ENCODE peak calls at places on chromosomes 11 and 22, in nine cellular contexts. Z, I, C, R, G, Q, H, J and N are unnamed samples.

GRCh38 chr11:6607190-6607635 is 3.6 kb downstream of the ILK start:
- DNase-seq in Z (no peak), I (no peak), C (no peak), R (no peak), G (no peak), Q (no peak), H (no peak), J (no peak), N (no peak)

GRCh38 chr11:15819679-15820286 is 536.6 kb downstream of the SOX6 start:
- DNase-seq in Z (peak), I (no peak), C (peak), R (peak), G (peak), Q (no peak), H (peak), J (peak), N (peak)

GRCh38 chr11:58880625-58881024 is 36.1 kb upstream of the GLYATL2 start:
- DNase-seq in Z (no peak), I (no peak), C (no peak), R (no peak), G (no peak), Q (no peak), H (no peak), J (no peak), N (no peak)

GRCh38 chr11:78460468-78460867 is 42.8 kb upstream of the GAB2 start:
- DNase-seq in Z (peak), I (no peak), C (no peak), R (no peak), G (peak), Q (no peak), H (no peak), J (no peak), N (no peak)

GRCh38 chr11:112042161-112042960 is 17.2 kb downstream of the DLAT start:
- DNase-seq in Z (no peak), I (no peak), C (no peak), R (peak), G (peak), Q (no peak), H (no peak), J (no peak), N (no peak)

GRCh38 chr11:71988050-71988449 is 10.7 kb upstream of the IL18BP start:
- DNase-seq in Z (peak), I (no peak), C (no peak), R (no peak), G (peak), Q (no peak), H (no peak), J (no peak), N (peak)

GRCh38 chr11:46322759-46323158 is 24.5 kb upstream of the DGKZ start:
- DNase-seq in Z (no peak), I (no peak), C (no peak), R (peak), G (no peak), Q (no peak), H (no peak), J (no peak), N (peak)

GRCh38 chr11:44923080-44923479 is 27.6 kb downstream of the TP53I11 start:
- DNase-seq in Z (no peak), I (no peak), C (no peak), R (no peak), G (no peak), Q (no peak), H (no peak), J (no peak), N (no peak)

GRCh38 chr11:12800032-12800671 is 125.9 kb downstream of the TEAD1 start:
- DNase-seq in Z (peak), I (no peak), C (no peak), R (peak), G (peak), Q (no peak), H (no peak), J (no peak), N (no peak)

GRCh38 chr11:83409476-83409875 is 123.3 kb upstream of the CCDC90B start:
- DNase-seq in Z (no peak), I (no peak), C (no peak), R (no peak), G (no peak), Q (no peak), H (no peak), J (no peak), N (no peak)

GRCh38 chr11:122882189-122882808 is at the start of gene JHY:
- DNase-seq in Z (no peak), I (no peak), C (no peak), R (no peak), G (no peak), Q (no peak), H (no peak), J (no peak), N (no peak)

GRCh38 chr22:44692662-44693007 is 9.4 kb upstream of the PRR5 start:
- DNase-seq in Z (no peak), I (no peak), C (no peak), R (no peak), G (no peak), Q (no peak), H (no peak), J (no peak), N (no peak)

GRCh38 chr11:76803811-76804600 is 20.9 kb downstream of the TSKU start:
- DNase-seq in Z (peak), I (no peak), C (peak), R (no peak), G (no peak), Q (no peak), H (peak), J (no peak), N (peak)

GRCh38 chr22:33529424-33530113 is 390.7 kb downstream of the LARGE1 start:
- DNase-seq in Z (no peak), I (no peak), C (no peak), R (no peak), G (peak), Q (no peak), H (no peak), J (peak), N (no peak)

GRCh38 chr11:95242990-95243590 is 12.1 kb upstream of the SESN3 start:
- DNase-seq in Z (no peak), I (no peak), C (no peak), R (no peak), G (no peak), Q (no peak), H (no peak), J (no peak), N (peak)

GRCh38 chr11:35822815-35823495 is 120.9 kb upstream of the LDLRAD3 start:
- DNase-seq in Z (no peak), I (no peak), C (no peak), R (no peak), G (no peak), Q (no peak), H (no peak), J (no peak), N (no peak)

GRCh38 chr11:109527496-109527895 is 105.5 kb downstream of the C11orf87 start:
- DNase-seq in Z (no peak), I (no peak), C (no peak), R (no peak), G (no peak), Q (no peak), H (no peak), J (no peak), N (no peak)

GRCh38 chr11:9726313-9727022 is 62.6 kb downstream of the SWAP70 start:
- DNase-seq in Z (peak), I (no peak), C (no peak), R (peak), G (peak), Q (no peak), H (no peak), J (no peak), N (no peak)

GRCh38 chr22:37244922-37245722 is 1.1 kb upstream of the RAC2 start:
- DNase-seq in Z (no peak), I (no peak), C (peak), R (no peak), G (no peak), Q (no peak), H (no peak), J (no peak), N (no peak)

GRCh38 chr11:31237819-31238771 is 131.4 kb downstream of the DCDC1 start:
- DNase-seq in Z (no peak), I (no peak), C (no peak), R (no peak), G (no peak), Q (no peak), H (no peak), J (no peak), N (no peak)

GRCh38 chr22:17117400-17117799 is 3.8 kb downstream of the TMEM121B start:
- DNase-seq in Z (no peak), I (no peak), C (peak), R (no peak), G (no peak), Q (no peak), H (no peak), J (no peak), N (no peak)

GRCh38 chr11:9176550-9176949 is 85.2 kb upstream of the SCUBE2 start:
- DNase-seq in Z (no peak), I (no peak), C (no peak), R (no peak), G (no peak), Q (no peak), H (no peak), J (no peak), N (no peak)

GRCh38 chr11:8913961-8914660 is 3.1 kb downstream of the AKIP1 start:
- DNase-seq in Z (peak), I (peak), C (no peak), R (no peak), G (peak), Q (peak), H (peak), J (no peak), N (peak)

GRCh38 chr22:28440517-28441366 is 238.9 kb downstream of the TTC28 start:
- DNase-seq in Z (peak), I (no peak), C (no peak), R (no peak), G (peak), Q (no peak), H (no peak), J (no peak), N (peak)

GRCh38 chr11:95451682-95452081 is 220.7 kb upstream of the SESN3 start:
- DNase-seq in Z (peak), I (no peak), C (no peak), R (no peak), G (peak), Q (no peak), H (no peak), J (no peak), N (peak)

GRCh38 chr11:111585371-111585770 is 16.9 kb upstream of the SIK2 start:
- DNase-seq in Z (no peak), I (no peak), C (no peak), R (no peak), G (peak), Q (no peak), H (no peak), J (no peak), N (peak)

GRCh38 chr22:46072981-46073682 is 77.2 kb upstream of the PPARA start:
- DNase-seq in Z (no peak), I (no peak), C (peak), R (no peak), G (no peak), Q (no peak), H (no peak), J (peak), N (no peak)

GRCh38 chr11:9787981-9788521 is 124.2 kb downstream of the SWAP70 start:
- DNase-seq in Z (peak), I (no peak), C (no peak), R (no peak), G (no peak), Q (no peak), H (no peak), J (peak), N (peak)

GRCh38 chr11:126186708-126187481 is 24.6 kb downstream of the RPUSD4 start:
- DNase-seq in Z (no peak), I (no peak), C (no peak), R (no peak), G (no peak), Q (no peak), H (no peak), J (no peak), N (no peak)

GRCh38 chr11:22779850-22780249 is 49.8 kb downstream of the SVIP start:
- DNase-seq in Z (no peak), I (no peak), C (no peak), R (no peak), G (no peak), Q (no peak), H (no peak), J (no peak), N (no peak)

GRCh38 chr11:1271002-1271401 is 38.4 kb downstream of the TOLLIP start:
- DNase-seq in Z (no peak), I (no peak), C (no peak), R (no peak), G (peak), Q (no peak), H (no peak), J (no peak), N (no peak)

GRCh38 chr11:3796796-3797328 is 492 bp downstream of the NUP98 start:
- DNase-seq in Z (peak), I (no peak), C (no peak), R (no peak), G (no peak), Q (no peak), H (no peak), J (no peak), N (no peak)

GRCh38 chr11:64234840-64235379 is 526 bp downstream of the VEGFB start:
- DNase-seq in Z (peak), I (peak), C (no peak), R (no peak), G (no peak), Q (peak), H (no peak), J (no peak), N (no peak)

GRCh38 chr22:17152971-17153370 is 6.1 kb downstream of the HDHD5 start:
- DNase-seq in Z (no peak), I (no peak), C (no peak), R (no peak), G (no peak), Q (no peak), H (no peak), J (no peak), N (no peak)

GRCh38 chr11:133516845-133517244 is 15.5 kb downstream of the OPCML start:
- DNase-seq in Z (no peak), I (no peak), C (no peak), R (no peak), G (no peak), Q (no peak), H (no peak), J (no peak), N (no peak)